ENCODE peak calls at places on chromosome 16, in five cellular contexts. O is thoracic aorta, P is left ventricle myocardium inferior, G is small intestine, F is IMR-90. C is an unnamed sample.

GRCh38 chr16:85800321-85800669 is 800 bp downstream of the COX4I1 start:
- DNase-seq in O (no peak), P (no peak), G (no peak), F (no peak), C (no peak)

GRCh38 chr16:51155901-51156810 is 5.1 kb upstream of the SALL1 start:
- DNase-seq in O (no peak), P (no peak), G (no peak), F (peak; percentile 49), C (no peak)

GRCh38 chr16:29811896-29812665 is at the start of gene PRRT2:
- DNase-seq in O (peak; percentile 50), P (peak; percentile 72), G (no peak), F (peak; percentile 43), C (peak; percentile 78)

GRCh38 chr16:86664518-86665318 is 86.4 kb downstream of the FOXL1 start:
- DNase-seq in O (no peak), P (no peak), G (peak; percentile 96), F (peak; percentile 98), C (peak; percentile 46)

GRCh38 chr16:5916711-5917191 is 819.2 kb upstream of the EEF2KMT start:
- DNase-seq in O (no peak), P (no peak), G (no peak), F (no peak), C (peak; percentile 52)

GRCh38 chr16:77896357-77896972 is 108.1 kb downstream of the VAT1L start:
- DNase-seq in O (no peak), P (no peak), G (no peak), F (no peak), C (no peak)

GRCh38 chr16:9523994-9524393 is 432.6 kb downstream of the HAPSTR1 start:
- DNase-seq in O (no peak), P (no peak), G (no peak), F (no peak), C (no peak)

GRCh38 chr16:53892155-53892554 is 188.2 kb downstream of the FTO start:
- DNase-seq in O (no peak), P (no peak), G (peak; percentile 60), F (peak; percentile 81), C (no peak)

GRCh38 chr16:4612474-4612931 is 2.2 kb downstream of the UBALD1 start:
- DNase-seq in O (no peak), P (no peak), G (no peak), F (no peak), C (no peak)

GRCh38 chr16:22296225-22297113 is 740 bp upstream of the POLR3E start:
- DNase-seq in O (no peak), P (no peak), G (peak; percentile 24), F (no peak), C (no peak)

GRCh38 chr16:3570420-3571062 is 6.7 kb downstream of the NLRC3 start:
- DNase-seq in O (no peak), P (no peak), G (no peak), F (no peak), C (no peak)

GRCh38 chr16:21656795-21657768 is 4.7 kb upstream of the IGSF6 start:
- DNase-seq in O (no peak), P (no peak), G (peak; percentile 51), F (peak; percentile 67), C (no peak)

GRCh38 chr16:56448005-56448404 is 3.1 kb downstream of the NUDT21 start:
- DNase-seq in O (no peak), P (no peak), G (peak; percentile 55), F (no peak), C (no peak)

GRCh38 chr16:19094542-19095365 is 19.0 kb upstream of the ITPRIPL2 start:
- DNase-seq in O (no peak), P (no peak), G (peak; percentile 86), F (no peak), C (peak; percentile 70)

GRCh38 chr16:67562918-67563707 is 787 bp downstream of the CTCF start:
- DNase-seq in O (no peak), P (peak; percentile 69), G (peak; percentile 55), F (peak; percentile 33), C (peak; percentile 80)

GRCh38 chr16:68909099-68909733 is 65.9 kb downstream of the TANGO6 start:
- DNase-seq in O (no peak), P (no peak), G (no peak), F (peak; percentile 55), C (no peak)

DNA sequence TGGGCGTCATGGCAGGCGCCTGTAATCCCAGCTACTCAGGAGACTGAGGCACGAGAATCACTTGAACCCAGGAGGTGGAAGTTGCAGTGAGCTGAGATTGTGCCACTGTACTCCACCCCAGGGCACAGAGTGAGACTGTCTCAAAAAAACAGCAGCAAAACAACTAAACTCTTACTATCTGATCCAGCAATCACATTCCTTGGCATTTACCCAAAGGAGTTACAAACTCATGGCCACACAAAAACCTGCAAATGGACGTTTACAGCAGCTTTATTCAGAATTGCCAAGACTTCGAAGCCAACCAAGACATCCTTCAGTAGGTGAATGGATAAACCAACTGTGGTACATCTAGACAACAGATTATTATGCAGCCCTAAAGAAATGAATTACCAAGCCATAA is 4.0 kb downstream of the SIAH1 start:
- DNase-seq in O (no peak), P (no peak), G (no peak), F (peak; percentile 44), C (no peak)
- H3K4me1 ChIP-seq in O (peaks cover 67% of the 10 kb centered on the region), P (peaks cover 87% of the 10 kb centered on the region), G (peaks cover 7% of the 10 kb centered on the region), F (peaks cover 11% of the 10 kb centered on the region), C (peaks cover 34% of the 10 kb centered on the region)

GRCh38 chr16:71448274-71448866 is 6.5 kb upstream of the TLE7 start:
- DNase-seq in O (no peak), P (no peak), G (no peak), F (no peak), C (no peak)

GRCh38 chr16:71453051-71453450 is 9.0 kb downstream of the ZNF23 start:
- DNase-seq in O (no peak), P (no peak), G (no peak), F (peak; percentile 23), C (no peak)

GRCh38 chr16:71443714-71444113 is 1.9 kb upstream of the TLE7 start:
- DNase-seq in O (no peak), P (no peak), G (no peak), F (no peak), C (no peak)

GRCh38 chr16:71449020-71449419 is 7.2 kb upstream of the TLE7 start:
- DNase-seq in O (no peak), P (no peak), G (no peak), F (no peak), C (no peak)
- H3K9me3 ChIP-seq in O (peaks cover 92% of the 10 kb centered on the region), P (peaks cover 99% of the 10 kb centered on the region), G (peaks cover 2% of the 10 kb centered on the region), F (peaks cover 78% of the 10 kb centered on the region), C (peaks cover 97% of the 10 kb centered on the region)

DNA sequence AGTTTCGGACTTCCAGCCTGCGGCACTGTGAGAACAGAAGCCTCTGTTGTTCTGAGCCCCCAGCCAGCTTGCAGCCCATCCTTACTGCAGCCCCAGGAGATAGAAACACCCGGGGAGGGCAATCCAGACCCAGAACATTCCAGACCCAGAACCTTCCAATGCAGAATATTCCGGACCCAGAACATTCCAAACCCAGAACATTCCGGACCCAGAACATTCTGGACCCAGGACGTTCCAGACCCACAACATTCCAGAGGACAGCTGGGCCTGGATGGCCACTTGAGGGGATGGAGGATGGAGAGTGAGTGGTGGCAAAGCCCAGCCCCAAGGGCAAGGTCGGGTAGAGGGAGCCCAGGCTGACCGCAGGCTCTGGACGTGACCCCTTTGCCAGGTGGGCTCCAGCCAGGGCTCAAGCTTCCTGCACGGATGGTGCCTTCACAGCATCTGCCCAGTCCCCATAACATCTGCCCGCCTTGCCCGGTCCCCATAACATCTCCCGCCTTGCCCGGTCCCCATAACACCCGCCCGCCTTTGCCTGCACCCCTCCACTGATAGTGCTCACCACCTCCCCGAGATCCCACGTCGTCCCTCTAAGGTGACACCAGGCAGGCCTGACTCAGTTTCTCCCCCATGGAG is 3.5 kb downstream of the CBFA2T3 start:
- DNase-seq in O (no peak), P (no peak), G (no peak), F (no peak), C (no peak)
- H3K4me1 ChIP-seq in O (no peaks in the 10 kb centered on the region), P (peaks cover 22% of the 10 kb centered on the region), G (no peaks in the 10 kb centered on the region), F (no peaks in the 10 kb centered on the region), C (peaks cover 3% of the 10 kb centered on the region)

GRCh38 chr16:35570946-35571345 is 2111.5 kb downstream of the TP53TG3F start:
- DNase-seq in O (no peak), P (no peak), G (no peak), F (no peak), C (no peak)
- H3K9me3 ChIP-seq in O (no peaks in the 10 kb centered on the region), P (no peaks in the 10 kb centered on the region), G (no peaks in the 10 kb centered on the region), F (peaks cover 33% of the 10 kb centered on the region), C (peaks cover 68% of the 10 kb centered on the region)

DNA sequence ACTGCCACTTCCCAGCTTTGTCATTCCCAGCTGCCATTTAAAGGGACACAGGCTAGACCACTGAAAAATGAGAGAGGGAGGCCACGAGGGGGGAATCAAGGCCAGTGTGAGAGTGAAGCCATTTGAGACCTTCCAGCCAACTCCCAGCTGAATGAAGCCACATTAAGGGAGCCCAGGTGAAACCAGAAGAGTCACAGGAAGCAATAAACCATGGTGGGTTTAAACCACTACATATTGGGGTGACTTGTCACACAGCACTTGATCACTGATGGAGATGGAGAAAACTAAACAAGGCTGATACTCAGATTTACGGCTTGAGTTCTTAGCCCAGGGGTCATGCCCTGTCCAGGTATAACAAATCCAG is 2.8 kb upstream of the NUBP1 start:
- DNase-seq in O (no peak), P (no peak), G (no peak), F (no peak), C (no peak)
- H3K4me1 ChIP-seq in O (peaks cover 57% of the 10 kb centered on the region), P (peaks cover 53% of the 10 kb centered on the region), G (no peaks in the 10 kb centered on the region), F (peaks cover 2% of the 10 kb centered on the region), C (peaks cover 4% of the 10 kb centered on the region)

DNA sequence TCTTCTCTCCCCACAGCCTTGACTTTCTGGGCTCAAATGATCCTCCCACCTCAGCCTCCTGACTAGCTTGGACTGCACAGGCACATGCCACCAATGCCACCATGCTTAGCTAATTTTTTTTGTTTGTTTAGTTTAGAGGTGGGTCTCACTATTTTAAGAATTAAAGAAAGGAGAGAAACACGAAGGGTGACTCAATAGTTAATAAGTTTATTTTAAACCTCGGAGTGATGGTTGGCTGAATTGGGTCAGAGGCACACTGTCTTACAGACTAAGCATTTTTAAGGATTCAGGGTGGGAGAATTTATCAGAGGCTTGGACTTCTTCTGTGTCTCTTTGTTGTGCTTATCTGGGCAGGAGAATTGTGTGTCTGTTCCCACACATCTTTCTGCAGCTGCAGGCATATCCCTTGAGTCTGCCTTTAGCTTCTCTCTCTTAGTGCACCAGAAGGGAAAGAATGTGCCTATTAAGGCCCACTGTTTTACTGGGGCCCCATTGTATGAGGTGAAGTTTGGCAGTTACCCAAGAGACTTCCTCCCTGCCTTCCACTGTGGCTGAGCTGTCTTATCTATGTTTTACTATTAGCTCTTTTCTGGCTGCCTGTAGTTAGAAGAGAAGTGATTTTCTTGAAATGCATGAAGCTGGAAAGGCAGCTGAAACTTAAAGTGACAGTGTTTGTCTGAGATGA is 2172.0 kb downstream of the TP53TG3F start:
- DNase-seq in O (no peak), P (no peak), G (no peak), F (no peak), C (no peak)
- H3K9me3 ChIP-seq in O (no peaks in the 10 kb centered on the region), P (peaks cover 6% of the 10 kb centered on the region), G (no peaks in the 10 kb centered on the region), F (peaks cover 9% of the 10 kb centered on the region), C (peaks cover 52% of the 10 kb centered on the region)

GRCh38 chr16:25011891-25012499 is 3.2 kb downstream of the ARHGAP17 start:
- DNase-seq in O (no peak), P (no peak), G (peak; percentile 45), F (peak; percentile 51), C (no peak)
- H3K4me1 ChIP-seq in O (peaks cover 66% of the 10 kb centered on the region), P (peaks cover 85% of the 10 kb centered on the region), G (peaks cover 13% of the 10 kb centered on the region), F (peaks cover 35% of the 10 kb centered on the region), C (peaks cover 54% of the 10 kb centered on the region)

C was measured in mucosa of descending colon.